ENCODE peak calls at places on chromosomes 12 and 14, in six cellular contexts. T, P, O, G, H and L are unnamed samples.

GRCh38 chr12:89334770-89335169 is 17.5 kb downstream of the DUSP6 start:
- DNase-seq in H (no peak), T (no peak), G (no peak), P (no peak), O (no peak), L (no peak)

GRCh38 chr12:58529897-58530296 is 390.4 kb downstream of the LRIG3 start:
- DNase-seq in T (no peak), H (no peak), P (no peak), G (no peak), O (no peak), L (no peak)

GRCh38 chr14:75861161-75861621 is 120.6 kb downstream of the TGFB3 start:
- DNase-seq in T (peak; percentile 56), P (no peak), O (no peak), H (peak; percentile 15), G (no peak), L (peak; percentile 80)

GRCh38 chr14:51856897-51857296 is 3.5 kb upstream of the GNG2 start:
- DNase-seq in T (no peak), P (no peak), O (no peak), H (no peak), G (no peak), L (no peak)

GRCh38 chr12:22474970-22475720 is 69.2 kb downstream of the C2CD5 start:
- DNase-seq in H (no peak), T (no peak), G (no peak), P (no peak), O (no peak), L (no peak)

GRCh38 chr14:61106627-61107147 is 125.6 kb downstream of the SLC38A6 start:
- DNase-seq in T (no peak), P (peak; percentile 38), H (no peak), G (no peak), O (no peak), L (no peak)

GRCh38 chr12:51434305-51434704 is 9.7 kb downstream of the SLC4A8 start:
- DNase-seq in P (no peak), G (no peak), H (no peak), T (no peak), O (no peak), L (no peak)

GRCh38 chr12:43208627-43209026 is 343.4 kb downstream of the ADAMTS20 start:
- DNase-seq in T (no peak), O (no peak), G (no peak), H (no peak), P (no peak), L (peak; percentile 1)

GRCh38 chr14:32702571-32702970 is 236.1 kb upstream of the NPAS3 start:
- DNase-seq in H (no peak), P (no peak), O (no peak), T (no peak), G (peak; percentile 51), L (no peak)

GRCh38 chr12:64694130-64695078 is 64.8 kb downstream of the GNS start:
- DNase-seq in H (peak; percentile 54), P (no peak), G (no peak), O (no peak), T (no peak), L (no peak)

GRCh38 chr14:64688801-64689200 is 15.4 kb upstream of the PLEKHG3 start:
- DNase-seq in P (no peak), T (no peak), H (no peak), G (no peak), O (no peak), L (no peak)

GRCh38 chr12:124593176-124593575 is 25.8 kb upstream of the NCOR2 start:
- DNase-seq in T (no peak), P (no peak), H (no peak), G (no peak), O (no peak), L (no peak)

GRCh38 chr12:102659200-102659911 is 179.0 kb upstream of the IGF1 start:
- DNase-seq in P (no peak), T (no peak), O (no peak), G (no peak), H (no peak), L (no peak)

GRCh38 chr12:108773798-108774788 is 42.8 kb upstream of the CORO1C start:
- DNase-seq in O (no peak), T (no peak), P (peak; percentile 83), H (no peak), G (no peak), L (peak; percentile 96)

GRCh38 chr14:74510955-74511354 is 17.4 kb downstream of the ISCA2 start:
- DNase-seq in T (no peak), P (no peak), H (no peak), O (no peak), G (no peak), L (no peak)

GRCh38 chr14:20295067-20295466 is 10.7 kb downstream of the TTC5 start:
- DNase-seq in O (peak; percentile 60), T (no peak), H (no peak), P (no peak), G (no peak), L (no peak)

GRCh38 chr12:123942277-123942653 is 30.4 kb downstream of the CCDC92 start:
- DNase-seq in H (no peak), G (no peak), O (no peak), T (no peak), P (no peak), L (no peak)

DNA sequence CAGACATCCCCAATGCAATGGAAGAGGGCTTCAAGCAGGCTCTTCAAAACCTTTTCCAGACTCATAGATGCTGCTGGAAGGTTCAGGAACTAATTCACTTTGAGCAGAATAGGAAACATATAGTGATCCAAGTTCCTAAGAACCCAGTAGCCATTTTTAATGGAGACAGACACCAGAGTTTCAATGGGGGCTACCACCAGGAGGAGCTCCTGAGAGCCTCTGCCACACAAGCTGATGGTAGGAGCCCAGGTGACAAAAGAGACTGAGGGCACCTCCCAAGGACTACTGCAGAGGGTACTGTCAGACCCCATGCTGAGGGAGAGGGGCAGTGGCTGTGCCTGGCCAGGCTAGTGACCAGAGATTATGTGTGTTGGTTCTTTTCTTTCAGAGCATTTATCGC is 45.9 kb downstream of the IFNG start:
- DNase-seq in H (no peak), T (peak; percentile 22), O (no peak), P (no peak), G (no peak), L (no peak)
- TF ChIP-seq JUND in H (no peak), T (no peak), O (no peak), P (no peak), G (no peak), L (no peak)

GRCh38 chr12:6387541-6387940 is 3.6 kb downstream of the LTBR start:
- DNase-seq in T (no peak), G (no peak), P (no peak), H (no peak), O (no peak), L (no peak)

GRCh38 chr12:6391013-6391412 is 7.1 kb downstream of the LTBR start:
- DNase-seq in T (no peak), G (no peak), O (no peak), H (no peak), P (peak; percentile 17), L (no peak)

GRCh38 chr12:6392499-6392898 is 8.5 kb downstream of the LTBR start:
- DNase-seq in T (no peak), G (no peak), O (no peak), P (no peak), H (no peak), L (no peak)

GRCh38 chr12:6393109-6393508 is 9.1 kb downstream of the LTBR start:
- DNase-seq in H (no peak), P (no peak), T (no peak), G (no peak), O (no peak), L (no peak)

DNA sequence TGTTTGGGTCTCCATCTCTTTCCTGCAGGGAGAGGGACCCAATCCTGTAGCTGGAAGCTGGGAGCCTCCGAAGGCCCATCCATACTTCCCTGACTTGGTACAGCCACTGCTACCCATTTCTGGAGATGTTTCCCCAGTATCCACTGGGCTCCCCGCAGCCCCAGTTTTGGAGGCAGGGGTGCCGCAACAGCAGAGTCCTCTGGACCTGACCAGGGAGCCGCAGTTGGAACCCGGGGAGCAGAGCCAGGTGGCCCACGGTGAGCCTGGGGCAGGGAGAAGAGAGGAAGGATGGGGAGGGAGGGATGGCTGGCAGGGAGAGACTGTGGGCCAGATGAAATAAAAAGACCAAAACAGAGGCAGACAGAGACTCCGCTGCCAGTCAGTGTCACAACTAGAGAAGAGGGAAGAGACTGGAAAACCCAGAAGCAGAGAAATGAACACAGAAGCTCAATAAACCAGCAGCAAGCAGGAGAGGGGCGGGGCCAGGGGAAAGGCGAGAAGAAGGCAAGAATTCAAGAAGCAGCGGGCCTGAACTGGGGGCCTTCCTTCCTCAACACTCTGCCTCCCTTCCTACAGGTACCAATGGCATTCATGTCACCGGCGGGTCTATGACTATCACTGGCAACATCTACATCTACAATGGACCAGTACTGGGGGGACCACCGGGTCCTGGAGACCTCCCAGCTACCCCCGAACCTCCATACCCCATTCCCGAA is 6.3 kb downstream of the LTBR start:
- DNase-seq in O (no peak), T (no peak), H (no peak), G (no peak), P (no peak), L (no peak)
- TF ChIP-seq YY1 in O (no peak), T (no peak), H (no peak), G (no peak), P (no peak), L (no peak)

GRCh38 chr12:113766880-113767878 is 198.9 kb downstream of the RBM19 start:
- DNase-seq in T (no peak), H (no peak), O (no peak), P (no peak), G (peak; percentile 15), L (peak; percentile 49)
- H2AFZ ChIP-seq in T (no peak overlapping the region), H (no peak overlapping the region), O (no peak overlapping the region), P (no peak overlapping the region), G (no peak overlapping the region), L (no peak overlapping the region)

DNA sequence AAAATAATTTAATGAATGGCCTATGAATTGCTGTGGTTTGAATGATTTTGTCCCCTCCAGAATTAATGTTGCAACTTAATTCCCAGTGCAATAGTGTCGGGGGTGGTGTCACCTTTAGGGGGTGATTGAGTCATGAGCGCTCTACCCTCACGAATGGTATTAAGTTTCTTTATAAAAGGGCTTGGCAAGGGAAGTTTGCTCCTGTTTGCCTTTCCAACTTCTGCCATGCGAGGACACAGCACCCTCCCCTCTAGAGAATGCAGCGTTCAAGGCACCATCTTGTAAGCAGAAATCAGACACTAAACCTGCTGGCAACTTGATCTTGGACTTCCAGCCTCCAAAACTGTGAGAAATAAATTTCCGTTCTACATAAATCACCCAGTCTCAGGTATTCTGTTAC is 253.3 kb downstream of the ATXN7L3B start:
- DNase-seq in O (no peak), P (no peak), T (no peak), G (no peak), H (no peak), L (no peak)
- TF ChIP-seq JUND in O (no peak), P (no peak), T (no peak), G (no peak), H (no peak), L (no peak)